ENCODE peak calls at places on chromosomes 12 and 14, in five cellular contexts. Y is lower lobe of right lung, N is cardiac muscle cell, Z is ovary, M is caudate nucleus. P is an unnamed sample.

GRCh38 chr12:52837781-52838736 is 3.9 kb upstream of the KRT79 start:
- DNase-seq in Z (no peak), N (no peak), M (no peak), Y (no peak), P (no peak)

GRCh38 chr12:65668981-65669695 is 155.1 kb upstream of the HMGA2 start:
- DNase-seq in N (no peak), M (no peak), Y (no peak), Z (no peak), P (no peak)

GRCh38 chr12:45794422-45794821 is 64.9 kb downstream of the ARID2 start:
- DNase-seq in Z (no peak), Y (no peak), N (peak; percentile 5), M (no peak), P (no peak)

GRCh38 chr14:103127861-103128598 is 4.8 kb downstream of the TNFAIP2 start:
- DNase-seq in N (no peak), Z (peak; percentile 40), Y (peak; percentile 43), M (no peak), P (peak; percentile 58)

GRCh38 chr14:74618078-74618952 is 6.3 kb upstream of the LTBP2 start:
- DNase-seq in Z (no peak), Y (peak; percentile 63), N (no peak), M (no peak), P (peak; percentile 50)

GRCh38 chr12:19757317-19757877 is 318.1 kb downstream of the AEBP2 start:
- DNase-seq in Z (no peak), N (peak; percentile 27), M (no peak), Y (no peak), P (no peak)

GRCh38 chr12:109452489-109452888 is 24.6 kb downstream of the KCTD10 start:
- DNase-seq in Y (no peak), N (no peak), M (no peak), Z (no peak), P (no peak)

GRCh38 chr12:127963926-127964325 is 303.0 kb upstream of the TMEM132C start:
- DNase-seq in Y (no peak), Z (no peak), M (no peak), N (no peak), P (no peak)

GRCh38 chr14:71629765-71630502 is 302.3 kb upstream of the RGS6 start:
- DNase-seq in Y (no peak), N (no peak), Z (no peak), M (no peak), P (no peak)

GRCh38 chr12:86148071-86148470 is 108.1 kb downstream of the MGAT4C start:
- DNase-seq in M (no peak), N (no peak), Z (no peak), Y (no peak), P (peak; percentile 17)

GRCh38 chr12:69510176-69510827 is 40.1 kb downstream of the FRS2 start:
- DNase-seq in M (no peak), N (no peak), Z (no peak), Y (no peak), P (no peak)
- H3K27ac ChIP-seq in M (no peak overlapping the region), N (peak overlapping the region; percentile 13), Z (no peak overlapping the region), Y (no peak overlapping the region), P (no peak overlapping the region)

GRCh38 chr12:105983622-105984325 is 155.0 kb downstream of the NUAK1 start:
- DNase-seq in Z (no peak), N (no peak), M (no peak), Y (no peak), P (no peak)
- H3K27ac ChIP-seq in Z (no peak overlapping the region), N (no peak overlapping the region), M (no peak overlapping the region), Y (no peak overlapping the region), P (no peak overlapping the region)

DNA sequence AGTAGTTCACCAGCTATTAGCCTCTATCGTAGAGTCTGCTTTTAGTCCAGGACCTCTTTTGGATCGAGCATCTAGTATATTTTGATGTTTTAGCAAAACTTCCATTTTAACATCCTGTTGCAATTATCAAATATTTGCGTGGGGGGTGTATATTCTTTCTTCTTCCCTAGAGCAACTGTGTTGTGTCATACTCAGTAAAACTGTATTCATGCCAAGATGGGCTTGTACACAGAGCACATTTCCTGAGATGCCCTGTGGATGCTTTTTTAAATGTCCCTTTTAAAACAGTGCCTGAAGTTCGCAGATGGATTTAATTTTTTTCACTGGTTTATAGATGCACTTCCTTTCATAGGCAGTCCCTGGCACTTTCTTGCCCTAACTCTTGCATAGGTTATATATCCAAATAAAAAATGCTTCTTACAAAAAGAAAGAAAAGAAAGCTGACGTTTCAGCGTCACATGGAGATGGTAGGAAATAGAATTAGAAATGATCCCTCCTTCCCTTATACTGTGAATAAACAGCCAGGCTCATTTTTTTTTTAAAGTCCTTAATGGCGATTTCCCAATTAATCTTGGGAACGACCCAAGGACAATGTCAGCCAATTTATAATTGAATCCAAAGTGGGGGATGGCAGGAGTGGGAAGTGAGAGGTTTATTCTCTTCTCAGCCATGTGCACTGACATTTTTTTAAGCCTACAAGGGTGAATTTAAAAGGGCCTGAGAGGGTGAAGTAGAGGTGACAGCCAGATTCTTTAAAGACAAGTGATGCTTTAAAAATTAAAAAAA is 247.0 kb downstream of the SLC41A2 start:
- DNase-seq in N (no peak), Z (no peak), M (no peak), Y (no peak), P (peak; percentile 12)
- H3K27ac ChIP-seq in N (no peak overlapping the region), Z (no peak overlapping the region), M (peak overlapping the region; percentile 41), Y (peak overlapping the region; percentile 61), P (no peak overlapping the region)

GRCh38 chr14:89616425-89617141 is 199.6 kb upstream of the FOXN3 start:
- DNase-seq in Y (no peak), N (no peak), M (no peak), Z (no peak), P (no peak)

GRCh38 chr14:89613260-89614008 is 196.4 kb upstream of the FOXN3 start:
- DNase-seq in M (no peak), N (no peak), Z (no peak), Y (no peak), P (no peak)

GRCh38 chr14:89617142-89617460 is 200.1 kb upstream of the FOXN3 start:
- DNase-seq in Z (no peak), Y (no peak), M (no peak), N (no peak), P (no peak)

GRCh38 chr14:89614009-89614691 is 197.1 kb upstream of the FOXN3 start:
- DNase-seq in Z (no peak), M (no peak), N (no peak), Y (no peak), P (no peak)

GRCh38 chr14:89615421-89615820 is 198.4 kb upstream of the FOXN3 start:
- DNase-seq in N (no peak), Y (no peak), M (no peak), Z (no peak), P (no peak)
- H3K27ac ChIP-seq in N (no peak overlapping the region), Y (no peak overlapping the region), M (no peak overlapping the region), Z (no peak overlapping the region), P (no peak overlapping the region)

GRCh38 chr12:42445891-42446290 is 119.9 kb downstream of the PPHLN1 start:
- DNase-seq in M (no peak), Z (no peak), N (no peak), Y (no peak), P (no peak)
- H3K27ac ChIP-seq in M (no peak overlapping the region), Z (no peak overlapping the region), N (no peak overlapping the region), Y (no peak overlapping the region), P (no peak overlapping the region)

GRCh38 chr14:22539831-22540230 is 49.2 kb downstream of the DAD1 start:
- DNase-seq in Y (no peak), M (no peak), Z (no peak), N (no peak), P (no peak)

GRCh38 chr14:22540811-22541360 is 48.1 kb downstream of the DAD1 start:
- DNase-seq in Z (no peak), M (no peak), N (no peak), Y (no peak), P (no peak)

GRCh38 chr14:22541721-22542120 is 47.3 kb downstream of the DAD1 start:
- DNase-seq in Y (no peak), Z (no peak), M (no peak), N (no peak), P (no peak)

GRCh38 chr14:22538671-22539228 is 50.3 kb downstream of the DAD1 start:
- DNase-seq in Z (no peak), N (no peak), Y (no peak), M (no peak), P (no peak)

DNA sequence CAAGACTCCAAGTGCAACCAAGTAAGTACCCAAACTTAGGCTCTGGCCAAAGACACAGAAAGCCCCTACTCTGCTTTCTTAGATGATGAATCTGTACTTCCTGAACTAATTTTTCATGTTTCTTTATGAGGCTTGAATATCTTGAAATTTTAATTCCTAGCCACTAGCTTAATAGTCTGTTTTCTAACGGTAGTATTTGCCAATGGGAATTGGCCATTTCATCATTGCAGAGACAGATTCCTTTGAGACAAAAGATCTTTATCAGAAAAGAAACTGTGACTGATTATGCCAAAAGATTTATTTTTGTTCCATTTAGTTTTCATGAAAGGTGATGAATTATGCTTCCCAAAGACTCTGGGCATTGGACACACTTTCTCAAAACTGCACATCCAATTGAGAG is 48.7 kb downstream of the DAD1 start:
- DNase-seq in Z (no peak), N (no peak), M (no peak), Y (no peak), P (no peak)
- H3K27ac ChIP-seq in Z (no peak overlapping the region), N (no peak overlapping the region), M (no peak overlapping the region), Y (no peak overlapping the region), P (no peak overlapping the region)

GRCh38 chr14:102096569-102097188 is 9.8 kb upstream of the HSP90AA1 start:
- DNase-seq in Y (peak; percentile 87), N (peak; percentile 89), M (no peak), Z (peak; percentile 92), P (peak; percentile 73)
- H3K27ac ChIP-seq in Y (no peak overlapping the region), N (no peak overlapping the region), M (peak overlapping the region; percentile 91), Z (no peak overlapping the region), P (peak overlapping the region; percentile 24)